ENCODE peak calls at places on chromosome 16, in four cellular contexts. D, Q, B and U are unnamed samples.

GRCh38 chr16:87231295-87231694 is 85.9 kb downstream of the C16orf95 start:
- DNase-seq in D (no peak), Q (no peak), B (no peak), U (no peak)

GRCh38 chr16:30829130-30830071 is 42.4 kb upstream of the ZNF629 start:
- DNase-seq in D (peak), Q (no peak), B (peak), U (no peak)

GRCh38 chr16:10594312-10594950 is 14.0 kb upstream of the EMP2 start:
- DNase-seq in D (peak), Q (no peak), B (no peak), U (no peak)

GRCh38 chr16:27235938-27236245 is 32.6 kb downstream of the KDM8 start:
- DNase-seq in D (no peak), Q (no peak), B (no peak), U (no peak)

GRCh38 chr16:58127033-58127556 is 2.1 kb downstream of the CFAP20 start:
- DNase-seq in D (no peak), Q (peak), B (peak), U (peak)

GRCh38 chr16:85592700-85593502 is 20.2 kb upstream of the GSE1 start:
- DNase-seq in D (no peak), Q (no peak), B (peak), U (peak)

GRCh38 chr16:9793623-9794022 is 388.6 kb downstream of the GRIN2A start:
- DNase-seq in D (no peak), Q (no peak), B (no peak), U (no peak)

GRCh38 chr16:83145297-83145696 is 518.5 kb downstream of the CDH13 start:
- DNase-seq in D (no peak), Q (no peak), B (no peak), U (no peak)

GRCh38 chr16:30473231-30474061 is 904 bp downstream of the ITGAL start:
- DNase-seq in D (no peak), Q (no peak), B (no peak), U (no peak)

GRCh38 chr16:53937068-53937614 is 233.2 kb downstream of the FTO start:
- DNase-seq in D (no peak), Q (no peak), B (no peak), U (no peak)

GRCh38 chr16:84648595-84649510 is 542 bp downstream of the KLHL36 start:
- DNase-seq in D (peak), Q (peak), B (no peak), U (no peak)

GRCh38 chr16:10033561-10033960 is 148.7 kb downstream of the GRIN2A start:
- DNase-seq in D (no peak), Q (no peak), B (no peak), U (no peak)

GRCh38 chr16:25213709-25214416 is 2.9 kb upstream of the AQP8 start:
- DNase-seq in D (no peak), Q (no peak), B (no peak), U (no peak)

GRCh38 chr16:21101631-21102420 is 48.8 kb downstream of the DNAH3 start:
- DNase-seq in D (peak), Q (no peak), B (peak), U (peak)

GRCh38 chr16:58114827-58115825 is 14.1 kb downstream of the CFAP20 start:
- DNase-seq in D (no peak), Q (no peak), B (no peak), U (no peak)

GRCh38 chr16:49697631-49698030 is 158.3 kb downstream of the ZNF423 start:
- DNase-seq in D (no peak), Q (no peak), B (no peak), U (no peak)

GRCh38 chr16:17194190-17194780 is 276.5 kb downstream of the XYLT1 start:
- DNase-seq in D (peak), Q (no peak), B (peak), U (peak)

GRCh38 chr16:6345090-6345489 is 987.6 kb upstream of the RBFOX1 start:
- DNase-seq in D (no peak), Q (no peak), B (no peak), U (no peak)

GRCh38 chr16:47374629-47375028 is 86.2 kb downstream of the ITFG1 start:
- DNase-seq in D (no peak), Q (no peak), B (peak), U (no peak)

GRCh38 chr16:83245061-83245460 is 562.7 kb upstream of the HSBP1 start:
- DNase-seq in D (no peak), Q (no peak), B (peak), U (peak)

GRCh38 chr16:25035494-25036405 is 20.6 kb upstream of the ARHGAP17 start:
- DNase-seq in D (no peak), Q (no peak), B (peak), U (no peak)

GRCh38 chr16:10949424-10949970 is 5.1 kb downstream of the CLEC16A start:
- DNase-seq in D (no peak), Q (no peak), B (peak), U (peak)

GRCh38 chr16:4373356-4373908 is 1.8 kb downstream of the VASN start:
- DNase-seq in D (no peak), Q (no peak), B (no peak), U (no peak)

GRCh38 chr16:88905563-88905962 is 39.1 kb upstream of the PABPN1L start:
- DNase-seq in D (no peak), Q (peak), B (no peak), U (no peak)

DNA sequence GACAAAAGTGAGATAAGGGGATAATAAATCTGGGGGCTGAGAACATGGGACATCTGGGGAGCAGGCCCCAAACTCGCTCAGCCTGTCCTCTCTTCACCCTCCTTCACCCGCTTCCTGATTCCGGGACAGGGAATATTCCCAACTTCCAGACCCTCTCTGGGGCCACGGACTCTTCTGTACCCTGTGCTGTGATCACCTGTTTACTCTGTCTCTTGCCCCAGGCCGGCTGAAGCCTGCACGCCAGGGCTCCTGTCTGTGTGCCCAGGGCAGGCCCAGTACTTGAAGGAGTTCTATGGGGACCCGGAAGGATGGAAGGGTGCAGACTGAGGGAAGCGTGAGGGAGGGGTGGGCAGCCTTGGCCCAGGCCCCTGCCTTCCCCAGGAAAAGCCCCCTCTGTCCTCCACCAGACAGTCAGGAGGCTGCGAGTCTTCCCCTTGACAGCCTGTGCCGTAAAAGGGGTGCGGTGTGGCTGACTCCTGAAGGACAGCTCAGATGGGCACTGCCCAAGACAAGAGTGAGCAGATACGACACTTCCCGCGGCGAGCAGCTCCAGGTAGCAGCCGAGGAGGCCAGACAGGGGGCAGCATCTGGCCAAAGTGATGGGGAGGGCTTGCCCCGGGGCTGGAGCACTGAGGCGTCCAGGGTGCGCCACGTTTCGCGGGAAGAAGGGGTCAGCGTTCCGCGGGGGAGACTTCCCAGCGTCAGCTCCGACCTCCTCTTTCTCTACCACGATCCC is 1.0 kb upstream of the CCNF start:
- DNase-seq in D (peak), Q (peak), B (peak), U (peak)
- TF ChIP-seq CTCF in D (no peak), Q (peak), B (peak), U (peak)

GRCh38 chr16:23835390-23836077 is at the start of gene PRKCB:
- DNase-seq in D (peak), Q (peak), B (peak), U (peak)

GRCh38 chr16:23833960-23834685 is 1.7 kb upstream of the PRKCB start:
- DNase-seq in D (no peak), Q (no peak), B (no peak), U (no peak)

GRCh38 chr16:23837553-23838308 is 1.9 kb downstream of the PRKCB start:
- DNase-seq in D (no peak), Q (no peak), B (no peak), U (no peak)

GRCh38 chr16:23836404-23837291 is 865 bp downstream of the PRKCB start:
- DNase-seq in D (peak), Q (no peak), B (no peak), U (no peak)

DNA sequence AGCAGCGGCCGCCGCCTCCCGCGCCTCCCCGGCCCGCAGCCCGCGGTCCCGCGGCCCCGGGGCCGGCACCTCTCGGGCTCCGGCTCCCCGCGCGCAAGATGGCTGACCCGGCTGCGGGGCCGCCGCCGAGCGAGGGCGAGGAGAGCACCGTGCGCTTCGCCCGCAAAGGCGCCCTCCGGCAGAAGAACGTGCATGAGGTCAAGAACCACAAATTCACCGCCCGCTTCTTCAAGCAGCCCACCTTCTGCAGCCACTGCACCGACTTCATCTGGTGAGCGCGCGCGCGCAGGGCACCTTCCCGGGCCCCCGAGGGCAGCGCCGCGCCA is 258 bp downstream of the PRKCB start:
- DNase-seq in D (no peak), Q (no peak), B (no peak), U (no peak)
- H3K4me3 ChIP-seq in D (peak), Q (peak), B (no peak), U (no peak)

GRCh38 chr16:70523621-70524405 is at the start of gene SF3B3:
- DNase-seq in D (peak), Q (no peak), B (no peak), U (peak)

GRCh38 chr16:70526403-70526802 is 2.8 kb downstream of the SF3B3 start:
- DNase-seq in D (no peak), Q (no peak), B (no peak), U (no peak)

GRCh38 chr16:70534949-70535348 is 11.3 kb downstream of the SF3B3 start:
- DNase-seq in D (no peak), Q (no peak), B (no peak), U (no peak)

GRCh38 chr16:70527315-70527996 is 3.8 kb downstream of the SF3B3 start:
- DNase-seq in D (no peak), Q (no peak), B (no peak), U (no peak)

GRCh38 chr16:70529051-70529777 is 5.6 kb downstream of the SF3B3 start:
- DNase-seq in D (no peak), Q (peak), B (peak), U (peak)
- TF ChIP-seq CTCF in D (no peak), Q (peak), B (peak), U (peak)

GRCh38 chr16:50940275-50940854 is 198.5 kb downstream of the CYLD start:
- DNase-seq in D (no peak), Q (no peak), B (no peak), U (no peak)
- H3K4me3 ChIP-seq in D (no peak), Q (no peak), B (no peak), U (no peak)

DNA sequence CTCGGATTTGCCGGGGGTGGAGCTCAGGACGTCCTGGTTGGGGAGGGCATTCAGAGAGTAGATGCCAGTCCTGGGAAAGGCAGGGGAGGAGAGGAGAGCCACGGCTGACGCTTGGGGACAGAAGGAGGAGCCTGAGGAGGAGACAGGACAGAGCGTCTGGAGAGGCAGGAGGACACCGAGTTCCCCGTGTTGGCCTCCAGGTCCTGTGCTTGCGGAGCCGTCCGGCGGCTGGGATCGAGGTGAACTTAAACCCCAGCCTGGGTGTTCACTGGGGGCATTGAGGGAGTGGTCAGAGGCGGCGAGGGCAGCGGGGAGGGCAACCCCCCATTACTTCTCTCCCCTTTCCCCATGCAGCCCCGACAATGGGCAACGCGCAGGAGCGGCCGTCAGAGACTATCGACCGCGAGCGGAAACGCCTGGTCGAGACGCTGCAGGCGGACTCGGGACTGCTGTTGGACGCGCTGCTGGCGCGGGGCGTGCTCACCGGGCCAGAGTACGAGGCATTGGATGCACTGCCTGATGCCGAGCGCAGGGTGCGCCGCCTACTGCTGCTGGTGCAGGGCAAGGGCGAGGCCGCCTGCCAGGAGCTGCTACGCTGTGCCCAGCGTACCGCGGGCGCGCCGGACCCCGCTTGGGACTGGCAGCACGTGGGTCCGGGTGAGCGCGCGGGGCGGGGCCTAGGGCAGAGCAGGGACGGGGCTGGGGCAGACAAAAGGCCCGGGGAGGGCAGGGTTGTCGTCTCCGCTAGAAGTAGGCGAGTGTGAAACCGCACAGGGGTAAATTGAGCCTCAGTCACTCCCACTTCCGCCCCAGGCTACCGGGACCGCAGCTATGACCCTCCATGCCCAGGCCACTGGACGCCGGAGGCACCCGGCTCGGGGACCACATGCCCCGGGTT is 3.7 kb downstream of the NOL3 start:
- DNase-seq in D (peak), Q (peak), B (peak), U (peak)
- TF ChIP-seq CTCF in D (no peak), Q (peak), B (peak), U (no peak)

GRCh38 chr16:71610936-71611871 is 14.8 kb upstream of the MARVELD3 start:
- DNase-seq in D (peak), Q (peak), B (peak), U (peak)
- H3K4me3 ChIP-seq in D (no peak), Q (peak), B (peak), U (no peak)

GRCh38 chr16:15811778-15812750 is 44.8 kb downstream of the MYH11 start:
- DNase-seq in D (peak), Q (no peak), B (peak), U (peak)
- TF ChIP-seq CTCF in D (no peak), Q (no peak), B (no peak), U (no peak)

GRCh38 chr16:3175157-3176153 is 12.5 kb upstream of the OR1F1 start:
- DNase-seq in D (no peak), Q (no peak), B (peak), U (peak)
- H3K4me3 ChIP-seq in D (no peak), Q (no peak), B (no peak), U (peak)